ENCODE peak calls at places on chromosomes 13 and 19, in six cellular contexts. One of them, this sample, is unnamed.
A peak's percentile ranks its signal among the peaks of the same experiment; 100 is the strongest.

GRCh38 chr19:35519291-35519690 is 5.8 kb upstream of the DMKN start:
- DNase-seq in A549: peak; percentile 42
- DNase-seq in heart left ventricle: no peak
- DNase-seq in right lobe of liver: no peak
- DNase-seq in ovary: no peak
- DNase-seq in tibial nerve: no peak
- DNase-seq in this sample: no peak

GRCh38 chr19:30717381-30717780 is 345.2 kb downstream of the ZNF536 start:
- DNase-seq in A549: no peak
- DNase-seq in heart left ventricle: no peak
- DNase-seq in right lobe of liver: no peak
- DNase-seq in ovary: no peak
- DNase-seq in tibial nerve: no peak
- DNase-seq in this sample: no peak

GRCh38 chr19:5292843-5293606 is 47.6 kb downstream of the PTPRS start:
- DNase-seq in A549: peak; percentile 58
- DNase-seq in heart left ventricle: peak; percentile 78
- DNase-seq in right lobe of liver: no peak
- DNase-seq in ovary: peak; percentile 86
- DNase-seq in tibial nerve: peak; percentile 55
- DNase-seq in this sample: peak; percentile 68

GRCh38 chr19:40701758-40702157 is 11.3 kb upstream of the NUMBL start:
- DNase-seq in A549: no peak
- DNase-seq in heart left ventricle: no peak
- DNase-seq in right lobe of liver: no peak
- DNase-seq in ovary: no peak
- DNase-seq in tibial nerve: no peak
- DNase-seq in this sample: no peak

GRCh38 chr13:74966814-74967213 is 515.2 kb downstream of the TBC1D4 start:
- DNase-seq in A549: no peak
- DNase-seq in heart left ventricle: no peak
- DNase-seq in right lobe of liver: no peak
- DNase-seq in ovary: no peak
- DNase-seq in tibial nerve: no peak
- DNase-seq in this sample: no peak

GRCh38 chr13:29162638-29163037 is 342.5 kb downstream of the MTUS2 start:
- DNase-seq in A549: peak; percentile 30
- DNase-seq in heart left ventricle: no peak
- DNase-seq in right lobe of liver: no peak
- DNase-seq in ovary: no peak
- DNase-seq in tibial nerve: no peak
- DNase-seq in this sample: no peak

GRCh38 chr19:3632739-3633558 is 6.4 kb upstream of the CACTIN start:
- DNase-seq in A549: no peak
- DNase-seq in heart left ventricle: no peak
- DNase-seq in right lobe of liver: no peak
- DNase-seq in ovary: peak; percentile 89
- DNase-seq in tibial nerve: no peak
- DNase-seq in this sample: no peak

GRCh38 chr19:42332059-42332458 is 6.6 kb downstream of the MEGF8 start:
- DNase-seq in A549: no peak
- DNase-seq in heart left ventricle: no peak
- DNase-seq in right lobe of liver: no peak
- DNase-seq in ovary: no peak
- DNase-seq in tibial nerve: no peak
- DNase-seq in this sample: no peak

GRCh38 chr19:9869008-9869617 is 34.0 kb downstream of the PIN1 start:
- DNase-seq in A549: no peak
- DNase-seq in heart left ventricle: no peak
- DNase-seq in right lobe of liver: no peak
- DNase-seq in ovary: no peak
- DNase-seq in tibial nerve: no peak
- DNase-seq in this sample: no peak

GRCh38 chr19:45901432-45901903 is 945 bp downstream of the MYPOP start:
- DNase-seq in A549: no peak
- DNase-seq in heart left ventricle: no peak
- DNase-seq in right lobe of liver: no peak
- DNase-seq in ovary: peak; percentile 71
- DNase-seq in tibial nerve: peak; percentile 24
- DNase-seq in this sample: peak; percentile 48

GRCh38 chr13:109816979-109817275 is 30.5 kb upstream of the IRS2 start:
- DNase-seq in A549: no peak
- DNase-seq in heart left ventricle: no peak
- DNase-seq in right lobe of liver: no peak
- DNase-seq in ovary: no peak
- DNase-seq in tibial nerve: no peak
- DNase-seq in this sample: no peak

GRCh38 chr13:99442273-99442895 is 58.9 kb upstream of the TM9SF2 start:
- DNase-seq in A549: peak; percentile 35
- DNase-seq in heart left ventricle: no peak
- DNase-seq in right lobe of liver: no peak
- DNase-seq in ovary: no peak
- DNase-seq in tibial nerve: peak; percentile 68
- DNase-seq in this sample: no peak

DNA sequence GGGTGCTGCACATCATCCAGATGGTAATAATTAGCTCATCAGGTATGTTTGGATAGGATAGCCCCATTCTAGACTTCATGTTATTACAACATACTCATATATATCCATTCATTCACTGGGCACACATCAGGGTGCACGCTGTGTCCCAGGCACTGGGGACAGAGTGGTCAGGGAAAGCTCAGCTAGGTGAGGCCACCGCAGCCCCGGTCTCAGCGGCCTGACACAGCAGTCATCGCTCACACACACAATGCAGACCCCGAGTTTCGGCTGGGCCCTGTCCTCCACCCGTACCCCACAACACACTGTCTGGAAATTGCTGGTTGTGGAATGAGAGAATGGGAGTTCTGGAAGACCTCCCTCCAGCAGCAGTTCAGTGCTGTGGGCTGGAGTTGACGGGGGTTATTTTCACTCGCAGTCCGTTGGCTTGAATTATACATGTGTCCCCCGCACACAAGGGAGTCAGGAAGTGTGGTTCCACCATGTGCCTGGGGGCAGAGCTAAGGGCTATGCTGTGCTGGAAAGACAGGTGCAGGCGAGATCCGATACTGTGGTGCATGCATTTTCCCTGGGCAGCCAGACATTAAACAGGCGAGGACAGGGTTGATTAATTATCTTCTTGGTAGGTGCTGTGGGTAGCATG is 257.6 kb downstream of the TEX29 start:
- DNase-seq in A549: no peak
- DNase-seq in heart left ventricle: no peak
- DNase-seq in right lobe of liver: no peak
- DNase-seq in ovary: no peak
- DNase-seq in tibial nerve: no peak
- DNase-seq in this sample: no peak
- H3K27ac ChIP-seq in A549: no peak overlapping the region
- H3K27ac ChIP-seq in heart left ventricle: no peak overlapping the region
- H3K27ac ChIP-seq in right lobe of liver: no peak overlapping the region
- H3K27ac ChIP-seq in ovary: no peak overlapping the region
- H3K27ac ChIP-seq in tibial nerve: no peak overlapping the region
- H3K27ac ChIP-seq in this sample: no peak overlapping the region

GRCh38 chr19:50383852-50384684 is at the start of gene POLD1:
- DNase-seq in A549: peak; percentile 99
- DNase-seq in heart left ventricle: peak; percentile 98
- DNase-seq in right lobe of liver: peak; percentile 99
- DNase-seq in ovary: peak; percentile 99
- DNase-seq in tibial nerve: peak; percentile 96
- DNase-seq in this sample: peak; percentile 98
- TF ChIP-seq POLR2A in A549: peak; percentile 82
- TF ChIP-seq POLR2A in heart left ventricle: peak; percentile 53
- TF ChIP-seq POLR2A in right lobe of liver: peak; percentile 16
- TF ChIP-seq POLR2A in ovary: peak; percentile 20
- TF ChIP-seq POLR2A in tibial nerve: peak; percentile 40
- TF ChIP-seq POLR2A in this sample: peak; percentile 45

GRCh38 chr13:87498681-87499080 is 172.5 kb upstream of the SLITRK5 start:
- DNase-seq in A549: peak; percentile 1
- DNase-seq in heart left ventricle: no peak
- DNase-seq in right lobe of liver: no peak
- DNase-seq in ovary: no peak
- DNase-seq in tibial nerve: no peak
- DNase-seq in this sample: no peak
- H3K4me3 ChIP-seq in A549: no peak overlapping the region
- H3K4me3 ChIP-seq in heart left ventricle: no peak overlapping the region
- H3K4me3 ChIP-seq in right lobe of liver: no peak overlapping the region
- H3K4me3 ChIP-seq in ovary: no peak overlapping the region
- H3K4me3 ChIP-seq in tibial nerve: no peak overlapping the region
- H3K4me3 ChIP-seq in this sample: no peak overlapping the region

GRCh38 chr19:16213076-16213475 is 15.4 kb downstream of the AP1M1 start:
- DNase-seq in A549: no peak
- DNase-seq in heart left ventricle: no peak
- DNase-seq in right lobe of liver: no peak
- DNase-seq in ovary: no peak
- DNase-seq in tibial nerve: no peak
- DNase-seq in this sample: no peak

GRCh38 chr19:16218851-16219250 is 21.1 kb downstream of the AP1M1 start:
- DNase-seq in A549: no peak
- DNase-seq in heart left ventricle: no peak
- DNase-seq in right lobe of liver: no peak
- DNase-seq in ovary: no peak
- DNase-seq in tibial nerve: no peak
- DNase-seq in this sample: no peak

GRCh38 chr19:16222806-16223205 is 25.1 kb downstream of the AP1M1 start:
- DNase-seq in A549: no peak
- DNase-seq in heart left ventricle: no peak
- DNase-seq in right lobe of liver: no peak
- DNase-seq in ovary: no peak
- DNase-seq in tibial nerve: no peak
- DNase-seq in this sample: no peak

GRCh38 chr19:16216744-16217670 is 19.3 kb downstream of the AP1M1 start:
- DNase-seq in A549: no peak
- DNase-seq in heart left ventricle: no peak
- DNase-seq in right lobe of liver: peak; percentile 36
- DNase-seq in ovary: no peak
- DNase-seq in tibial nerve: no peak
- DNase-seq in this sample: no peak

GRCh38 chr19:16217671-16218464 is 20.2 kb downstream of the AP1M1 start:
- DNase-seq in A549: no peak
- DNase-seq in heart left ventricle: no peak
- DNase-seq in right lobe of liver: no peak
- DNase-seq in ovary: no peak
- DNase-seq in tibial nerve: no peak
- DNase-seq in this sample: no peak
- H3K27ac ChIP-seq in A549: no peak overlapping the region
- H3K27ac ChIP-seq in heart left ventricle: no peak overlapping the region
- H3K27ac ChIP-seq in right lobe of liver: no peak overlapping the region
- H3K27ac ChIP-seq in ovary: no peak overlapping the region
- H3K27ac ChIP-seq in tibial nerve: no peak overlapping the region
- H3K27ac ChIP-seq in this sample: no peak overlapping the region

GRCh38 chr13:23797276-23797903 is 91.8 kb downstream of the MIPEP start:
- DNase-seq in A549: no peak
- DNase-seq in heart left ventricle: no peak
- DNase-seq in right lobe of liver: no peak
- DNase-seq in ovary: no peak
- DNase-seq in tibial nerve: no peak
- DNase-seq in this sample: no peak
- TF ChIP-seq POLR2A in A549: no peak
- TF ChIP-seq POLR2A in heart left ventricle: no peak
- TF ChIP-seq POLR2A in right lobe of liver: no peak
- TF ChIP-seq POLR2A in ovary: no peak
- TF ChIP-seq POLR2A in tibial nerve: no peak
- TF ChIP-seq POLR2A in this sample: no peak

GRCh38 chr19:48755787-48756674 is 707 bp downstream of the FGF21 start:
- DNase-seq in A549: no peak
- DNase-seq in heart left ventricle: no peak
- DNase-seq in right lobe of liver: peak; percentile 73
- DNase-seq in ovary: no peak
- DNase-seq in tibial nerve: no peak
- DNase-seq in this sample: no peak
- H3K4me3 ChIP-seq in A549: no peak overlapping the region
- H3K4me3 ChIP-seq in heart left ventricle: no peak overlapping the region
- H3K4me3 ChIP-seq in right lobe of liver: no peak overlapping the region
- H3K4me3 ChIP-seq in ovary: no peak overlapping the region
- H3K4me3 ChIP-seq in tibial nerve: no peak overlapping the region
- H3K4me3 ChIP-seq in this sample: no peak overlapping the region

This sample was measured in adrenal gland.